ENCODE peak calls at places on chromosomes 11 and 22, in seven cellular contexts. One of them, this sample, is unnamed.

GRCh38 chr11:69491071-69492031 is 9.9 kb downstream of the LINC01488 start:
- DNase-seq in SK-N-SH: no peak
- DNase-seq in tibial nerve: no peak
- DNase-seq in A549: no peak
- DNase-seq in K562: no peak
- DNase-seq in ovary: no peak
- DNase-seq in transverse colon: no peak
- DNase-seq in this sample: no peak

GRCh38 chr11:114343020-114343419 is 46.8 kb downstream of the NNMT start:
- DNase-seq in SK-N-SH: no peak
- DNase-seq in tibial nerve: no peak
- DNase-seq in A549: no peak
- DNase-seq in K562: no peak
- DNase-seq in ovary: no peak
- DNase-seq in transverse colon: no peak
- DNase-seq in this sample: no peak

GRCh38 chr11:12202911-12203310 is 92.5 kb downstream of the MICAL2 start:
- DNase-seq in SK-N-SH: no peak
- DNase-seq in tibial nerve: no peak
- DNase-seq in A549: no peak
- DNase-seq in K562: no peak
- DNase-seq in ovary: no peak
- DNase-seq in transverse colon: no peak
- DNase-seq in this sample: no peak

GRCh38 chr11:73189723-73190556 is 28.1 kb upstream of the P2RY2 start:
- DNase-seq in SK-N-SH: no peak
- DNase-seq in tibial nerve: no peak
- DNase-seq in A549: no peak
- DNase-seq in K562: no peak
- DNase-seq in ovary: no peak
- DNase-seq in transverse colon: no peak
- DNase-seq in this sample: peak; percentile 47

GRCh38 chr22:22666307-22667091 is 22.1 kb downstream of the GGTLC2 start:
- DNase-seq in SK-N-SH: no peak
- DNase-seq in tibial nerve: no peak
- DNase-seq in A549: peak; percentile 8
- DNase-seq in K562: peak; percentile 85
- DNase-seq in ovary: no peak
- DNase-seq in transverse colon: peak; percentile 60
- DNase-seq in this sample: no peak

GRCh38 chr11:12842933-12843636 is 166.0 kb upstream of the RASSF10 start:
- DNase-seq in SK-N-SH: peak; percentile 32
- DNase-seq in tibial nerve: no peak
- DNase-seq in A549: no peak
- DNase-seq in K562: peak; percentile 75
- DNase-seq in ovary: no peak
- DNase-seq in transverse colon: no peak
- DNase-seq in this sample: no peak

GRCh38 chr11:65625628-65626342 is 10.2 kb downstream of the PCNX3 start:
- DNase-seq in SK-N-SH: peak; percentile 89
- DNase-seq in tibial nerve: no peak
- DNase-seq in A549: peak; percentile 69
- DNase-seq in K562: peak; percentile 46
- DNase-seq in ovary: no peak
- DNase-seq in transverse colon: peak; percentile 70
- DNase-seq in this sample: no peak

GRCh38 chr11:24575392-24575791 is 78.5 kb downstream of the LUZP2 start:
- DNase-seq in SK-N-SH: no peak
- DNase-seq in tibial nerve: no peak
- DNase-seq in A549: no peak
- DNase-seq in K562: no peak
- DNase-seq in ovary: no peak
- DNase-seq in transverse colon: no peak
- DNase-seq in this sample: no peak

GRCh38 chr11:12717851-12718291 is 43.6 kb downstream of the TEAD1 start:
- DNase-seq in SK-N-SH: no peak
- DNase-seq in tibial nerve: no peak
- DNase-seq in A549: no peak
- DNase-seq in K562: no peak
- DNase-seq in ovary: no peak
- DNase-seq in transverse colon: no peak
- DNase-seq in this sample: no peak

GRCh38 chr11:58659910-58660570 is 37.6 kb downstream of the CNTF start:
- DNase-seq in SK-N-SH: no peak
- DNase-seq in tibial nerve: no peak
- DNase-seq in A549: no peak
- DNase-seq in K562: no peak
- DNase-seq in ovary: no peak
- DNase-seq in transverse colon: no peak
- DNase-seq in this sample: no peak

GRCh38 chr22:47929646-47930185 is 1167.3 kb downstream of the TBC1D22A start:
- DNase-seq in SK-N-SH: no peak
- DNase-seq in tibial nerve: no peak
- DNase-seq in A549: no peak
- DNase-seq in K562: no peak
- DNase-seq in ovary: no peak
- DNase-seq in transverse colon: no peak
- DNase-seq in this sample: no peak

GRCh38 chr22:47927811-47928210 is 1165.4 kb downstream of the TBC1D22A start:
- DNase-seq in SK-N-SH: no peak
- DNase-seq in tibial nerve: no peak
- DNase-seq in A549: no peak
- DNase-seq in K562: no peak
- DNase-seq in ovary: no peak
- DNase-seq in transverse colon: no peak
- DNase-seq in this sample: no peak

GRCh38 chr22:47929073-47929472 is 1166.6 kb downstream of the TBC1D22A start:
- DNase-seq in SK-N-SH: no peak
- DNase-seq in tibial nerve: no peak
- DNase-seq in A549: no peak
- DNase-seq in K562: no peak
- DNase-seq in ovary: no peak
- DNase-seq in transverse colon: no peak
- DNase-seq in this sample: no peak

GRCh38 chr22:47933226-47933625 is 1170.8 kb downstream of the TBC1D22A start:
- DNase-seq in SK-N-SH: no peak
- DNase-seq in tibial nerve: no peak
- DNase-seq in A549: no peak
- DNase-seq in K562: no peak
- DNase-seq in ovary: no peak
- DNase-seq in transverse colon: no peak
- DNase-seq in this sample: no peak

DNA sequence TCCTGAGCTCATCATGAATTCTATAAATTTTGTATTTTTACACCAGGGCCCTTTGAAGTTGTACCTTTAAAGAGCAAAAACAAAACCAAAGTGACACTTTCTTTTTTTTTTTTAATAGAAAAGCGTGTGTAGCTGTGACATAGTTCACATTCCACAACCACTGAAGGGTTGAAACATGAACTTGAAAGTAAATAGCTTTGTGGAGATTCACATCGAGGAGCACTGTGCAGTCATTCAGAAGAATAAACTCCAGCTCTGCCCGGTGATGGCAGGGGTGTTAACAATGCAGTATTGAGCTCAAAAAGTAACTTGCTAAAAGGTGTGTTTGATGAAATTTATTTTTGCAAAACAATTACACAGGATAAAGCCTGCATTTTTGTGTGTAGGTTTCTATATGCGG is 1166.2 kb downstream of the TBC1D22A start:
- DNase-seq in SK-N-SH: no peak
- DNase-seq in tibial nerve: no peak
- DNase-seq in A549: no peak
- DNase-seq in K562: no peak
- DNase-seq in ovary: no peak
- DNase-seq in transverse colon: no peak
- DNase-seq in this sample: no peak
- H3K9me3 ChIP-seq in SK-N-SH: no peaks in the 10 kb centered on the region
- H3K9me3 ChIP-seq in tibial nerve: no peaks in the 10 kb centered on the region
- H3K9me3 ChIP-seq in A549: no peaks in the 10 kb centered on the region
- H3K9me3 ChIP-seq in K562: no peaks in the 10 kb centered on the region
- H3K9me3 ChIP-seq in ovary: no peaks in the 10 kb centered on the region
- H3K9me3 ChIP-seq in transverse colon: no peaks in the 10 kb centered on the region
- H3K9me3 ChIP-seq in this sample: no peaks in the 10 kb centered on the region

GRCh38 chr11:818396-819128 is at the start of gene PNPLA2:
- DNase-seq in SK-N-SH: no peak
- DNase-seq in tibial nerve: no peak
- DNase-seq in A549: no peak
- DNase-seq in K562: no peak
- DNase-seq in ovary: no peak
- DNase-seq in transverse colon: peak; percentile 75
- DNase-seq in this sample: no peak

GRCh38 chr11:820655-821512 is 2.2 kb downstream of the PNPLA2 start:
- DNase-seq in SK-N-SH: no peak
- DNase-seq in tibial nerve: no peak
- DNase-seq in A549: peak; percentile 85
- DNase-seq in K562: no peak
- DNase-seq in ovary: peak; percentile 54
- DNase-seq in transverse colon: peak; percentile 81
- DNase-seq in this sample: peak; percentile 88

GRCh38 chr11:821513-822371 is 3.0 kb downstream of the PNPLA2 start:
- DNase-seq in SK-N-SH: no peak
- DNase-seq in tibial nerve: no peak
- DNase-seq in A549: no peak
- DNase-seq in K562: no peak
- DNase-seq in ovary: peak; percentile 50
- DNase-seq in transverse colon: no peak
- DNase-seq in this sample: no peak

GRCh38 chr11:819943-820649 is 1.4 kb downstream of the PNPLA2 start:
- DNase-seq in SK-N-SH: peak; percentile 84
- DNase-seq in tibial nerve: peak; percentile 73
- DNase-seq in A549: peak; percentile 77
- DNase-seq in K562: peak; percentile 80
- DNase-seq in ovary: peak; percentile 83
- DNase-seq in transverse colon: peak; percentile 96
- DNase-seq in this sample: peak; percentile 96

DNA sequence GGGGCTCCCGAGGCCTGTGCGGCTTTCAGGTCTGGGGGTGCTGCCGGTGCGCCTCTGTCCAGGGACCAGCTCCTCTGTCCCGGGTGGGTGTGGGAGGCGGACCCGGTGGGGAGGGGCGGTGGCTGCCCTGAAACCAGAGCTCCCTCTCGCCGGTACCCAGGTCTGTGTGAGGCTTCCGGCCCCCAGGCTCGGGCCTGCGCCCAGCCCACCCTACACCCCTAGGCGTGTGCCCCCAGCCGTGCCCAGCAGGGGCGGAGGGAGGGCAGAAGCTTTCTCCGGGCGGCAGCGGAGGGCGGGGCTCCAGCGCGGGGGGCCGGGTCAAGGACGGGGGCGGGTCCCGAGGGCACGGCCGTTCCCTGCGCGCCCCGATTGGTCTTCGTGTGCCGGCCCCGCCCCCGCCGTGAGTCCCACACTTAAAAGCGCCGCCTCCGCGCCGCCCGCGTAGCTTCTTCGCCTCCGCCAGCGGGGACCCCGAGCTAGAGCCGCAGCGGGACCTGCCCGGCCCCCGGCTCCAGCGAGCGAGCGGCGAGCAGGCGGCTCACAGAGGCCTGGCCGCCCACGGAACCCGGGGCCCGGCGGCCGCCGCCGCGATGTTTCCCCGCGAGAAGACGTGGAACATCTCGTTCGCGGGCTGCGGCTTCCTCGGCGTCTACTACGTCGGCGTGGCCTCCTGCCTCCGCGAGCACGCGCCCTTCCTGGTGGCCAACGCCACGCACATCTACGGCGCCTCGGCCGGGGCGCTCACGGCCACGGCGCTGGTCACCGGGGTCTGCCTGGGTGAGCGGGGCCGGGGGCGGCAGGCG is 616 bp downstream of the PNPLA2 start:
- DNase-seq in SK-N-SH: peak; percentile 98
- DNase-seq in tibial nerve: peak; percentile 92
- DNase-seq in A549: no peak
- DNase-seq in K562: peak; percentile 95
- DNase-seq in ovary: peak; percentile 92
- DNase-seq in transverse colon: peak; percentile 96
- DNase-seq in this sample: peak; percentile 97
- TF ChIP-seq CTCF in SK-N-SH: peak; percentile 8
- TF ChIP-seq CTCF in tibial nerve: peak; percentile 76
- TF ChIP-seq CTCF in A549: no peak
- TF ChIP-seq CTCF in K562: no peak
- TF ChIP-seq CTCF in ovary: no peak
- TF ChIP-seq CTCF in transverse colon: peak; percentile 68
- TF ChIP-seq CTCF in this sample: no peak

GRCh38 chr22:45608763-45609180 is 62.9 kb upstream of the ATXN10 start:
- DNase-seq in SK-N-SH: no peak
- DNase-seq in tibial nerve: no peak
- DNase-seq in A549: no peak
- DNase-seq in K562: no peak
- DNase-seq in ovary: no peak
- DNase-seq in transverse colon: no peak
- DNase-seq in this sample: no peak

GRCh38 chr22:45615364-45615763 is 56.3 kb upstream of the ATXN10 start:
- DNase-seq in SK-N-SH: no peak
- DNase-seq in tibial nerve: no peak
- DNase-seq in A549: no peak
- DNase-seq in K562: no peak
- DNase-seq in ovary: no peak
- DNase-seq in transverse colon: no peak
- DNase-seq in this sample: no peak

GRCh38 chr22:45616432-45616831 is 55.2 kb upstream of the ATXN10 start:
- DNase-seq in SK-N-SH: no peak
- DNase-seq in tibial nerve: no peak
- DNase-seq in A549: no peak
- DNase-seq in K562: no peak
- DNase-seq in ovary: no peak
- DNase-seq in transverse colon: no peak
- DNase-seq in this sample: no peak

GRCh38 chr22:45612940-45613339 is 58.7 kb upstream of the ATXN10 start:
- DNase-seq in SK-N-SH: no peak
- DNase-seq in tibial nerve: no peak
- DNase-seq in A549: no peak
- DNase-seq in K562: no peak
- DNase-seq in ovary: no peak
- DNase-seq in transverse colon: no peak
- DNase-seq in this sample: no peak

DNA sequence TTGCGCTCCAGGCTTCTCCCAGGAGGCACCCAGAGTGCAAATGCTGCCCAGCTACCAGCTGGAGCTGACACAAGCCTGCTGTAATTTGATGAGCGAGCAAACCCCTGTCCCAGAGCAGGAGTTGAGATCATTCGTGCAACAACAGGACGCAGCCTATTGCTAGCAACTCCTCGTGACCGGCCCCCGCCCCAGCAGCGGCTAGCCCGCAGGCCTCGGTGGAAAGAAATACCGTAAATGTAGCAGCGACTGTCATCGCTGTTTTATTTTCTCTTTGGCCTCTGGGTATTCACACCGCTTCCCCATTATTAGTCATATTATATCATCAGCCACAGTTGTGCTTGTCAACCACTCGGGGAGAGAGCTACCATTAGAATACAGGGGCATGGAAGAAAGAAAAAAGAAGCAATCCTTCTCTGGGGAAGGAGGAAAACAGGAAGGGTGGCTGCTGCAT is 59.2 kb upstream of the ATXN10 start:
- DNase-seq in SK-N-SH: no peak
- DNase-seq in tibial nerve: peak; percentile 30
- DNase-seq in A549: no peak
- DNase-seq in K562: no peak
- DNase-seq in ovary: peak; percentile 36
- DNase-seq in transverse colon: no peak
- DNase-seq in this sample: peak; percentile 84
- TF ChIP-seq EP300 in SK-N-SH: no peak
- TF ChIP-seq EP300 in tibial nerve: no peak
- TF ChIP-seq EP300 in A549: no peak
- TF ChIP-seq EP300 in K562: no peak
- TF ChIP-seq EP300 in ovary: no peak
- TF ChIP-seq EP300 in transverse colon: no peak
- TF ChIP-seq EP300 in this sample: no peak

GRCh38 chr22:48532986-48533385 is 1294.7 kb downstream of the BRD1 start:
- DNase-seq in SK-N-SH: no peak
- DNase-seq in tibial nerve: no peak
- DNase-seq in A549: no peak
- DNase-seq in K562: no peak
- DNase-seq in ovary: no peak
- DNase-seq in transverse colon: no peak
- DNase-seq in this sample: no peak
- H3K9me3 ChIP-seq in SK-N-SH: no peaks in the 10 kb centered on the region
- H3K9me3 ChIP-seq in tibial nerve: no peaks in the 10 kb centered on the region
- H3K9me3 ChIP-seq in A549: no peaks in the 10 kb centered on the region
- H3K9me3 ChIP-seq in K562: no peaks in the 10 kb centered on the region
- H3K9me3 ChIP-seq in ovary: no peaks in the 10 kb centered on the region
- H3K9me3 ChIP-seq in transverse colon: no peaks in the 10 kb centered on the region
- H3K9me3 ChIP-seq in this sample: no peaks in the 10 kb centered on the region

This sample was measured in sigmoid colon.